ENCODE peak calls at places on chromosomes 5 and 9, in eight cellular contexts. One of them, this sample, is unnamed.

GRCh38 chr5:2310946-2311345 is 428.2 kb upstream of the IRX4 start:
- DNase-seq in GM10248: no peak
- DNase-seq in Calu3: no peak
- DNase-seq in cardiac fibroblast: no peak
- DNase-seq in colonic mucosa: no peak
- DNase-seq in nephron progenitor cell: no peak
- DNase-seq in tibial artery: peak
- DNase-seq in ovary: no peak
- DNase-seq in this sample: no peak

GRCh38 chr5:172870261-172870806 is 36.3 kb downstream of the ERGIC1 start:
- DNase-seq in tibial artery: no peak
- DNase-seq in ovary: no peak
- DNase-seq in cardiac fibroblast: peak
- DNase-seq in colonic mucosa: no peak
- DNase-seq in nephron progenitor cell: no peak
- DNase-seq in GM10248: no peak
- DNase-seq in Calu3: no peak
- DNase-seq in this sample: no peak

GRCh38 chr5:174380311-174380710 is 334.8 kb downstream of the NSG2 start:
- DNase-seq in ovary: no peak
- DNase-seq in colonic mucosa: no peak
- DNase-seq in cardiac fibroblast: no peak
- DNase-seq in GM10248: no peak
- DNase-seq in Calu3: no peak
- DNase-seq in nephron progenitor cell: no peak
- DNase-seq in tibial artery: no peak
- DNase-seq in this sample: no peak

GRCh38 chr5:176727528-176727900 is 80.2 kb downstream of the TSPAN17 start:
- DNase-seq in Calu3: no peak
- DNase-seq in nephron progenitor cell: no peak
- DNase-seq in colonic mucosa: no peak
- DNase-seq in GM10248: no peak
- DNase-seq in ovary: no peak
- DNase-seq in tibial artery: no peak
- DNase-seq in cardiac fibroblast: no peak
- DNase-seq in this sample: no peak

GRCh38 chr5:64301566-64301965 is 135.9 kb downstream of the RNF180 start:
- DNase-seq in tibial artery: no peak
- DNase-seq in Calu3: no peak
- DNase-seq in cardiac fibroblast: no peak
- DNase-seq in nephron progenitor cell: no peak
- DNase-seq in colonic mucosa: no peak
- DNase-seq in ovary: no peak
- DNase-seq in GM10248: no peak
- DNase-seq in this sample: no peak

GRCh38 chr9:110452227-110452801 is 114.7 kb upstream of the TXNDC8 start:
- DNase-seq in Calu3: no peak
- DNase-seq in GM10248: no peak
- DNase-seq in nephron progenitor cell: no peak
- DNase-seq in tibial artery: no peak
- DNase-seq in colonic mucosa: no peak
- DNase-seq in ovary: no peak
- DNase-seq in cardiac fibroblast: peak
- DNase-seq in this sample: no peak

GRCh38 chr5:1177826-1178528 is 23.4 kb upstream of the SLC6A19 start:
- DNase-seq in nephron progenitor cell: no peak
- DNase-seq in tibial artery: no peak
- DNase-seq in GM10248: no peak
- DNase-seq in cardiac fibroblast: no peak
- DNase-seq in colonic mucosa: no peak
- DNase-seq in Calu3: no peak
- DNase-seq in ovary: no peak
- DNase-seq in this sample: no peak

GRCh38 chr9:89745601-89746376 is 141.0 kb downstream of the GADD45G start:
- DNase-seq in colonic mucosa: no peak
- DNase-seq in Calu3: no peak
- DNase-seq in cardiac fibroblast: no peak
- DNase-seq in GM10248: no peak
- DNase-seq in nephron progenitor cell: no peak
- DNase-seq in ovary: no peak
- DNase-seq in tibial artery: no peak
- DNase-seq in this sample: no peak

GRCh38 chr5:139105621-139106071 is 92.5 kb downstream of the SIL1 start:
- DNase-seq in tibial artery: no peak
- DNase-seq in ovary: no peak
- DNase-seq in Calu3: no peak
- DNase-seq in colonic mucosa: no peak
- DNase-seq in GM10248: no peak
- DNase-seq in cardiac fibroblast: no peak
- DNase-seq in nephron progenitor cell: peak
- DNase-seq in this sample: no peak

GRCh38 chr5:35127006-35127405 is 79.3 kb upstream of the AGXT2 start:
- DNase-seq in colonic mucosa: no peak
- DNase-seq in cardiac fibroblast: no peak
- DNase-seq in GM10248: no peak
- DNase-seq in tibial artery: no peak
- DNase-seq in nephron progenitor cell: no peak
- DNase-seq in ovary: no peak
- DNase-seq in Calu3: no peak
- DNase-seq in this sample: no peak

GRCh38 chr5:96297290-96297689 is 135.8 kb downstream of the PCSK1 start:
- DNase-seq in colonic mucosa: no peak
- DNase-seq in ovary: no peak
- DNase-seq in nephron progenitor cell: no peak
- DNase-seq in tibial artery: no peak
- DNase-seq in Calu3: no peak
- DNase-seq in GM10248: no peak
- DNase-seq in cardiac fibroblast: peak
- DNase-seq in this sample: no peak

GRCh38 chr5:107223066-107223465 is 447.7 kb downstream of the EFNA5 start:
- DNase-seq in ovary: no peak
- DNase-seq in colonic mucosa: no peak
- DNase-seq in Calu3: no peak
- DNase-seq in tibial artery: no peak
- DNase-seq in GM10248: no peak
- DNase-seq in nephron progenitor cell: no peak
- DNase-seq in cardiac fibroblast: no peak
- DNase-seq in this sample: no peak

GRCh38 chr5:138659121-138659520 is 83.9 kb upstream of the HSPA9 start:
- DNase-seq in Calu3: no peak
- DNase-seq in tibial artery: peak
- DNase-seq in nephron progenitor cell: no peak
- DNase-seq in cardiac fibroblast: no peak
- DNase-seq in GM10248: no peak
- DNase-seq in ovary: no peak
- DNase-seq in colonic mucosa: no peak
- DNase-seq in this sample: no peak

GRCh38 chr5:74016373-74016772 is 390.4 kb downstream of the ARHGEF28 start:
- DNase-seq in tibial artery: no peak
- DNase-seq in GM10248: peak
- DNase-seq in Calu3: peak
- DNase-seq in cardiac fibroblast: no peak
- DNase-seq in nephron progenitor cell: no peak
- DNase-seq in colonic mucosa: no peak
- DNase-seq in ovary: no peak
- DNase-seq in this sample: no peak
- TF ChIP-seq CTCF in tibial artery: no peak
- TF ChIP-seq CTCF in GM10248: no peak
- TF ChIP-seq CTCF in Calu3: peak
- TF ChIP-seq CTCF in cardiac fibroblast: peak
- TF ChIP-seq CTCF in nephron progenitor cell: no peak
- TF ChIP-seq CTCF in colonic mucosa: no peak
- TF ChIP-seq CTCF in ovary: no peak
- TF ChIP-seq CTCF in this sample: peak

DNA sequence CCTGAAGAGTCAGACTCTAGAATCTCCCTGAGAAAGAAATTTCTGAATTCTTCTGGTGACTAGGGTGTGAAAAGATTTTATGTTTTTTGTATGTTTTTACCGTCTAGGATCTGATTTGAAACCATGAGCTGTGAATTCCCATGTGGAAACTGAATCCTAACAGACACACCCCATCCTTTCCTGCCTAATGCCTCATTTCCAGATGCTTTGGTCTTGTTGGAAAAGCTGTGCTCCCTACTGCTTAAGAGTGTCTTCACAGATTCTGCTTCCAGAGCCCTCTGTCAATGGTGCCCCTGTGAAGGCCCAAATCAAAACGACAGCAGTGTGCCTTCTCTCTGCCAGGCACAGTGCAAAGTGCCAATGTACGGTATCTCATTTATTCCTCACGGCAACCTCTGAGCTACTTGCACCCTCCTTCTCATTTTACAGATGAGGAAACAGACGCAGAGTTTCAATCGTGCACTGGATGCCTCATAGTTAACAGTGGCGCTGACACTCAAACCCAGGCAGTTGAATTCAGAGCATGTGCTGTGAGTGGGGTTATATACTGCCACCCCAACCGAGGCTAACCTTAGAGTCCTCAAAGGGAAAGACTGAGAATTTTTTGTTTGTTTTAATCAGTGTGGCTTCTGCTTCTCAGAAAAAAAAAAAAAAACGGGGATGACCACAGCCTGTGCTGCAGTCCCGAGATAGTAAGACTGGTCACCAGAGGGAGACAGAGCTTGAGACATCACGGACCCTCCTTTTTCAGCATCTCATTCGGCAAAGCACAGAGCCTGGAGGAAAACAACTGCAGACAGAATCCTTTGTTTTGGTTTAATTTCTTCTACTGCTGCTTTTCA is 188.4 kb downstream of the SNCAIP start:
- DNase-seq in ovary: peak
- DNase-seq in colonic mucosa: no peak
- DNase-seq in GM10248: peak
- DNase-seq in tibial artery: peak
- DNase-seq in nephron progenitor cell: peak
- DNase-seq in Calu3: peak
- DNase-seq in cardiac fibroblast: peak
- DNase-seq in this sample: peak
- TF ChIP-seq CTCF in ovary: peak
- TF ChIP-seq CTCF in colonic mucosa: no peak
- TF ChIP-seq CTCF in GM10248: peak
- TF ChIP-seq CTCF in tibial artery: peak
- TF ChIP-seq CTCF in nephron progenitor cell: peak
- TF ChIP-seq CTCF in Calu3: peak
- TF ChIP-seq CTCF in cardiac fibroblast: peak
- TF ChIP-seq CTCF in this sample: peak

GRCh38 chr5:52922384-52922783 is 66.8 kb upstream of the ITGA2 start:
- DNase-seq in Calu3: peak
- DNase-seq in colonic mucosa: no peak
- DNase-seq in nephron progenitor cell: no peak
- DNase-seq in GM10248: no peak
- DNase-seq in ovary: no peak
- DNase-seq in cardiac fibroblast: peak
- DNase-seq in tibial artery: no peak
- DNase-seq in this sample: no peak
- TF ChIP-seq CTCF in Calu3: no peak
- TF ChIP-seq CTCF in colonic mucosa: no peak
- TF ChIP-seq CTCF in nephron progenitor cell: no peak
- TF ChIP-seq CTCF in GM10248: no peak
- TF ChIP-seq CTCF in ovary: no peak
- TF ChIP-seq CTCF in cardiac fibroblast: no peak
- TF ChIP-seq CTCF in tibial artery: peak
- TF ChIP-seq CTCF in this sample: no peak

GRCh38 chr5:53991942-53992341 is 318.4 kb downstream of the ARL15 start:
- DNase-seq in tibial artery: no peak
- DNase-seq in ovary: no peak
- DNase-seq in colonic mucosa: no peak
- DNase-seq in cardiac fibroblast: peak
- DNase-seq in Calu3: no peak
- DNase-seq in GM10248: no peak
- DNase-seq in nephron progenitor cell: no peak
- DNase-seq in this sample: no peak
- TF ChIP-seq CTCF in tibial artery: no peak
- TF ChIP-seq CTCF in ovary: no peak
- TF ChIP-seq CTCF in colonic mucosa: no peak
- TF ChIP-seq CTCF in cardiac fibroblast: peak
- TF ChIP-seq CTCF in Calu3: no peak
- TF ChIP-seq CTCF in GM10248: no peak
- TF ChIP-seq CTCF in nephron progenitor cell: no peak
- TF ChIP-seq CTCF in this sample: peak

GRCh38 chr5:179732918-179733763 is 519 bp downstream of the MAML1 start:
- DNase-seq in ovary: peak
- DNase-seq in GM10248: peak
- DNase-seq in colonic mucosa: peak
- DNase-seq in Calu3: peak
- DNase-seq in cardiac fibroblast: peak
- DNase-seq in tibial artery: peak
- DNase-seq in nephron progenitor cell: peak
- DNase-seq in this sample: peak
- TF ChIP-seq CTCF in ovary: no peak
- TF ChIP-seq CTCF in GM10248: no peak
- TF ChIP-seq CTCF in colonic mucosa: no peak
- TF ChIP-seq CTCF in Calu3: no peak
- TF ChIP-seq CTCF in cardiac fibroblast: no peak
- TF ChIP-seq CTCF in tibial artery: no peak
- TF ChIP-seq CTCF in nephron progenitor cell: no peak
- TF ChIP-seq CTCF in this sample: no peak

GRCh38 chr5:38780950-38781349 is 64.9 kb upstream of the OSMR start:
- DNase-seq in cardiac fibroblast: peak
- DNase-seq in GM10248: no peak
- DNase-seq in Calu3: peak
- DNase-seq in nephron progenitor cell: no peak
- DNase-seq in tibial artery: peak
- DNase-seq in ovary: peak
- DNase-seq in colonic mucosa: peak
- DNase-seq in this sample: no peak
- TF ChIP-seq CTCF in cardiac fibroblast: peak
- TF ChIP-seq CTCF in GM10248: no peak
- TF ChIP-seq CTCF in Calu3: no peak
- TF ChIP-seq CTCF in nephron progenitor cell: no peak
- TF ChIP-seq CTCF in tibial artery: no peak
- TF ChIP-seq CTCF in ovary: no peak
- TF ChIP-seq CTCF in colonic mucosa: no peak
- TF ChIP-seq CTCF in this sample: no peak

DNA sequence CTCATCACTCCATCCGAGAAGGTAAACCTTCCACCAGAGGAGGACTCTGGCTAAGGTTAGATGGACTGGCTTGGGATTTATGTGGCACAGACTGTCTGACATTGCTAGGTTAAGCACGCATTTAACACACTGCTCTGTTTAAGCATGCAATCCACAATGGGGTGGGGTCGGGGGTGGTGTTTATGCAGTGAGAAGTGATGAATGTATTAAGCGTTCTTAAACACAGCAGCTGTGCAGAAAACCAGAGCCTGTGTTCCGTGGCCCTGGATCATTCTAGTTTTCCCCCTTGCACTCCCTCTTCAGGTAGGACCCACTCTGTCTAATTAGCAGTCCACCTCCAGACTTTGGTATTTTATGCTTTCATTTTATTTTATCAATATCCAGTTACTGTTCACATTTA is 46.4 kb downstream of the STXBP1 start:
- DNase-seq in colonic mucosa: no peak
- DNase-seq in nephron progenitor cell: no peak
- DNase-seq in ovary: no peak
- DNase-seq in Calu3: no peak
- DNase-seq in GM10248: no peak
- DNase-seq in cardiac fibroblast: no peak
- DNase-seq in tibial artery: no peak
- DNase-seq in this sample: no peak
- TF ChIP-seq CTCF in colonic mucosa: no peak
- TF ChIP-seq CTCF in nephron progenitor cell: no peak
- TF ChIP-seq CTCF in ovary: no peak
- TF ChIP-seq CTCF in Calu3: no peak
- TF ChIP-seq CTCF in GM10248: no peak
- TF ChIP-seq CTCF in cardiac fibroblast: no peak
- TF ChIP-seq CTCF in tibial artery: no peak
- TF ChIP-seq CTCF in this sample: no peak